ENCODE peak calls at places on chromosomes 3 and 15, in six cellular contexts. One of them, this sample, is unnamed.

GRCh38 chr3:34650131-34650530 is 851.7 kb downstream of the PDCD6IP start:
- DNase-seq in endothelial cell of umbilical vein: no peak
- DNase-seq in cardiac fibroblast: no peak
- DNase-seq in progenitor cell of endocrine pancreas: no peak
- DNase-seq in endothelial cell: no peak
- DNase-seq in NB4: no peak
- DNase-seq in this sample: no peak

GRCh38 chr3:49412632-49413337 is 562 bp downstream of the TCTA start:
- DNase-seq in endothelial cell of umbilical vein: no peak
- DNase-seq in cardiac fibroblast: no peak
- DNase-seq in progenitor cell of endocrine pancreas: no peak
- DNase-seq in endothelial cell: no peak
- DNase-seq in NB4: no peak
- DNase-seq in this sample: no peak

GRCh38 chr15:73983211-73983727 is 8.8 kb downstream of the STOML1 start:
- DNase-seq in endothelial cell of umbilical vein: peak; percentile 69
- DNase-seq in cardiac fibroblast: peak; percentile 83
- DNase-seq in progenitor cell of endocrine pancreas: no peak
- DNase-seq in endothelial cell: no peak
- DNase-seq in NB4: no peak
- DNase-seq in this sample: no peak

GRCh38 chr3:70754314-70754713 is 441.9 kb upstream of the MDFIC2 start:
- DNase-seq in endothelial cell of umbilical vein: no peak
- DNase-seq in cardiac fibroblast: peak; percentile 61
- DNase-seq in progenitor cell of endocrine pancreas: no peak
- DNase-seq in endothelial cell: no peak
- DNase-seq in NB4: peak; percentile 1
- DNase-seq in this sample: no peak

GRCh38 chr3:36907911-36908646 is 36.8 kb downstream of the TRANK1 start:
- DNase-seq in endothelial cell of umbilical vein: peak; percentile 90
- DNase-seq in cardiac fibroblast: peak; percentile 80
- DNase-seq in progenitor cell of endocrine pancreas: no peak
- DNase-seq in endothelial cell: peak; percentile 7
- DNase-seq in NB4: peak; percentile 72
- DNase-seq in this sample: no peak

GRCh38 chr15:50929062-50929461 is 20.6 kb downstream of the AP4E1 start:
- DNase-seq in endothelial cell of umbilical vein: no peak
- DNase-seq in cardiac fibroblast: no peak
- DNase-seq in progenitor cell of endocrine pancreas: no peak
- DNase-seq in endothelial cell: no peak
- DNase-seq in NB4: no peak
- DNase-seq in this sample: no peak

GRCh38 chr15:79088426-79089205 is 2.0 kb downstream of the RASGRF1 start:
- DNase-seq in endothelial cell of umbilical vein: no peak
- DNase-seq in cardiac fibroblast: no peak
- DNase-seq in progenitor cell of endocrine pancreas: no peak
- DNase-seq in endothelial cell: no peak
- DNase-seq in NB4: no peak
- DNase-seq in this sample: no peak

GRCh38 chr15:57025264-57025939 is 107.0 kb downstream of the TCF12 start:
- DNase-seq in endothelial cell of umbilical vein: no peak
- DNase-seq in cardiac fibroblast: peak; percentile 73
- DNase-seq in progenitor cell of endocrine pancreas: no peak
- DNase-seq in endothelial cell: no peak
- DNase-seq in NB4: peak; percentile 65
- DNase-seq in this sample: no peak

GRCh38 chr3:142863010-142863787 is 25.7 kb downstream of the PCOLCE2 start:
- DNase-seq in endothelial cell of umbilical vein: no peak
- DNase-seq in cardiac fibroblast: peak; percentile 25
- DNase-seq in progenitor cell of endocrine pancreas: no peak
- DNase-seq in endothelial cell: no peak
- DNase-seq in NB4: peak; percentile 57
- DNase-seq in this sample: no peak

GRCh38 chr15:71252036-71252898 is 137.0 kb downstream of the THSD4 start:
- DNase-seq in endothelial cell of umbilical vein: peak; percentile 58
- DNase-seq in cardiac fibroblast: peak; percentile 52
- DNase-seq in progenitor cell of endocrine pancreas: no peak
- DNase-seq in endothelial cell: no peak
- DNase-seq in NB4: no peak
- DNase-seq in this sample: no peak

GRCh38 chr3:185717627-185718330 is 107.1 kb downstream of the IGF2BP2 start:
- DNase-seq in endothelial cell of umbilical vein: peak; percentile 27
- DNase-seq in cardiac fibroblast: no peak
- DNase-seq in progenitor cell of endocrine pancreas: no peak
- DNase-seq in endothelial cell: no peak
- DNase-seq in NB4: no peak
- DNase-seq in this sample: no peak

GRCh38 chr3:24853685-24854341 is 359.2 kb upstream of the THRB start:
- DNase-seq in endothelial cell of umbilical vein: no peak
- DNase-seq in cardiac fibroblast: no peak
- DNase-seq in progenitor cell of endocrine pancreas: no peak
- DNase-seq in endothelial cell: no peak
- DNase-seq in NB4: no peak
- DNase-seq in this sample: no peak

GRCh38 chr3:128553560-128553959 is 60.6 kb upstream of the GATA2 start:
- DNase-seq in endothelial cell of umbilical vein: peak; percentile 39
- DNase-seq in cardiac fibroblast: peak; percentile 25
- DNase-seq in progenitor cell of endocrine pancreas: no peak
- DNase-seq in endothelial cell: no peak
- DNase-seq in NB4: no peak
- DNase-seq in this sample: no peak

GRCh38 chr15:75328493-75329314 is 7.2 kb upstream of the COMMD4 start:
- DNase-seq in endothelial cell of umbilical vein: no peak
- DNase-seq in cardiac fibroblast: no peak
- DNase-seq in progenitor cell of endocrine pancreas: no peak
- DNase-seq in endothelial cell: no peak
- DNase-seq in NB4: no peak
- DNase-seq in this sample: no peak

GRCh38 chr15:85777291-85778106 is 17.2 kb downstream of the KLHL25 start:
- DNase-seq in endothelial cell of umbilical vein: no peak
- DNase-seq in cardiac fibroblast: no peak
- DNase-seq in progenitor cell of endocrine pancreas: no peak
- DNase-seq in endothelial cell: no peak
- DNase-seq in NB4: no peak
- DNase-seq in this sample: no peak

GRCh38 chr15:60003243-60004018 is 680 bp upstream of the FOXB1 start:
- DNase-seq in endothelial cell of umbilical vein: no peak
- DNase-seq in cardiac fibroblast: no peak
- DNase-seq in progenitor cell of endocrine pancreas: no peak
- DNase-seq in endothelial cell: no peak
- DNase-seq in NB4: no peak
- DNase-seq in this sample: no peak

GRCh38 chr3:184505053-184505452 is 56.5 kb upstream of the EPHB3 start:
- DNase-seq in endothelial cell of umbilical vein: no peak
- DNase-seq in cardiac fibroblast: peak; percentile 6
- DNase-seq in progenitor cell of endocrine pancreas: no peak
- DNase-seq in endothelial cell: no peak
- DNase-seq in NB4: no peak
- DNase-seq in this sample: no peak

GRCh38 chr3:54071596-54071995 is 50.8 kb upstream of the CACNA2D3 start:
- DNase-seq in endothelial cell of umbilical vein: no peak
- DNase-seq in cardiac fibroblast: no peak
- DNase-seq in progenitor cell of endocrine pancreas: no peak
- DNase-seq in endothelial cell: no peak
- DNase-seq in NB4: no peak
- DNase-seq in this sample: no peak

GRCh38 chr3:64161481-64161952 is 63.7 kb downstream of the PRICKLE2 start:
- DNase-seq in endothelial cell of umbilical vein: no peak
- DNase-seq in cardiac fibroblast: no peak
- DNase-seq in progenitor cell of endocrine pancreas: no peak
- DNase-seq in endothelial cell: no peak
- DNase-seq in NB4: no peak
- DNase-seq in this sample: no peak

GRCh38 chr3:37466660-37467359 is 292.4 kb upstream of the LRRFIP2 start:
- DNase-seq in endothelial cell of umbilical vein: no peak
- DNase-seq in cardiac fibroblast: no peak
- DNase-seq in progenitor cell of endocrine pancreas: no peak
- DNase-seq in endothelial cell: no peak
- DNase-seq in NB4: no peak
- DNase-seq in this sample: no peak

GRCh38 chr15:90364251-90364650 is 12.2 kb downstream of the ZNF774 start:
- DNase-seq in endothelial cell of umbilical vein: peak; percentile 27
- DNase-seq in cardiac fibroblast: peak; percentile 83
- DNase-seq in progenitor cell of endocrine pancreas: no peak
- DNase-seq in endothelial cell: no peak
- DNase-seq in NB4: no peak
- DNase-seq in this sample: no peak

GRCh38 chr15:56749982-56750381 is 16.7 kb upstream of the ZNF280D start:
- DNase-seq in endothelial cell of umbilical vein: no peak
- DNase-seq in cardiac fibroblast: peak; percentile 60
- DNase-seq in progenitor cell of endocrine pancreas: no peak
- DNase-seq in endothelial cell: no peak
- DNase-seq in NB4: no peak
- DNase-seq in this sample: no peak

GRCh38 chr3:18445421-18446066 is 20.4 kb upstream of the SATB1 start:
- DNase-seq in endothelial cell of umbilical vein: no peak
- DNase-seq in cardiac fibroblast: no peak
- DNase-seq in progenitor cell of endocrine pancreas: no peak
- DNase-seq in endothelial cell: no peak
- DNase-seq in NB4: peak; percentile 51
- DNase-seq in this sample: no peak

GRCh38 chr3:69370156-69370944 is 15.5 kb downstream of the FRMD4B start:
- DNase-seq in endothelial cell of umbilical vein: peak; percentile 66
- DNase-seq in cardiac fibroblast: peak; percentile 27
- DNase-seq in progenitor cell of endocrine pancreas: no peak
- DNase-seq in endothelial cell: no peak
- DNase-seq in NB4: peak; percentile 2
- DNase-seq in this sample: no peak

GRCh38 chr3:187265461-187265955 is 26.0 kb downstream of the MASP1 start:
- DNase-seq in endothelial cell of umbilical vein: peak; percentile 94
- DNase-seq in cardiac fibroblast: no peak
- DNase-seq in progenitor cell of endocrine pancreas: no peak
- DNase-seq in endothelial cell: no peak
- DNase-seq in NB4: no peak
- DNase-seq in this sample: no peak

GRCh38 chr15:82847703-82848102 is 38.3 kb downstream of the WHAMM start:
- DNase-seq in endothelial cell of umbilical vein: no peak
- DNase-seq in cardiac fibroblast: no peak
- DNase-seq in progenitor cell of endocrine pancreas: no peak
- DNase-seq in endothelial cell: no peak
- DNase-seq in NB4: no peak
- DNase-seq in this sample: no peak

GRCh38 chr3:45552031-45552772 is 42.3 kb upstream of the LIMD1 start:
- DNase-seq in endothelial cell of umbilical vein: no peak
- DNase-seq in cardiac fibroblast: no peak
- DNase-seq in progenitor cell of endocrine pancreas: no peak
- DNase-seq in endothelial cell: no peak
- DNase-seq in NB4: no peak
- DNase-seq in this sample: no peak

GRCh38 chr3:197458179-197458707 is 97.5 kb downstream of the BDH1 start:
- DNase-seq in endothelial cell of umbilical vein: no peak
- DNase-seq in cardiac fibroblast: no peak
- DNase-seq in progenitor cell of endocrine pancreas: no peak
- DNase-seq in endothelial cell: no peak
- DNase-seq in NB4: peak; percentile 54
- DNase-seq in this sample: no peak

GRCh38 chr3:123745184-123745855 is 138.8 kb downstream of the MYLK start:
- DNase-seq in endothelial cell of umbilical vein: peak; percentile 35
- DNase-seq in cardiac fibroblast: peak; percentile 48
- DNase-seq in progenitor cell of endocrine pancreas: no peak
- DNase-seq in endothelial cell: no peak
- DNase-seq in NB4: peak; percentile 20
- DNase-seq in this sample: no peak

DNA sequence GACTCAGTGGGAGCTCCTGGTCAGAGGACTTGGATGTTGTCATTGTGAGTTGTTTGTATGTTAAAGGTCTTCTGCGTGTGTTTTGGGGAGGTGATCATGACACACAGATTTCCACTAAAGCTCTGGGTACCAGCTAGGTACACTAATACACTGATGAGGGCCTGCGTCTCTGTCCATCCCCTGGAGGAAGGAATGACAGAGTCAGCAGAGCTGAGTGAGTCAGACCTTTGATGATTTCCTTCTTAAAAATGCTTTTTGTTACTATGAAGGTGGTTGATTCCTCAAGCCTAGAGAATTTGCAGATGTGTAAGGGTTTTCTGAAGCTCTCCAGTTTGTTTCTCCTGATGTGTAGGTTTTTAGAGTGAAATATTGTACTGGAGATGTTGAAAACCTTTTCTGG is 424.1 kb upstream of the TPM1 start:
- DNase-seq in endothelial cell of umbilical vein: no peak
- DNase-seq in cardiac fibroblast: peak; percentile 88
- DNase-seq in progenitor cell of endocrine pancreas: no peak
- DNase-seq in endothelial cell: no peak
- DNase-seq in NB4: no peak
- DNase-seq in this sample: no peak
- TF ChIP-seq CTCF in endothelial cell of umbilical vein: no peak
- TF ChIP-seq CTCF in cardiac fibroblast: peak; percentile 61
- TF ChIP-seq CTCF in progenitor cell of endocrine pancreas: no peak
- TF ChIP-seq CTCF in endothelial cell: no peak
- TF ChIP-seq CTCF in NB4: no peak
- TF ChIP-seq CTCF in this sample: no peak

GRCh38 chr3:116453676-116454346 is 8.5 kb upstream of the LSAMP start:
- DNase-seq in endothelial cell of umbilical vein: no peak
- DNase-seq in cardiac fibroblast: peak; percentile 12
- DNase-seq in progenitor cell of endocrine pancreas: no peak
- DNase-seq in endothelial cell: no peak
- DNase-seq in NB4: no peak
- DNase-seq in this sample: no peak
- TF ChIP-seq CTCF in endothelial cell of umbilical vein: no peak
- TF ChIP-seq CTCF in cardiac fibroblast: no peak
- TF ChIP-seq CTCF in progenitor cell of endocrine pancreas: peak; percentile 43
- TF ChIP-seq CTCF in endothelial cell: no peak
- TF ChIP-seq CTCF in NB4: no peak
- TF ChIP-seq CTCF in this sample: peak; percentile 61

DNA sequence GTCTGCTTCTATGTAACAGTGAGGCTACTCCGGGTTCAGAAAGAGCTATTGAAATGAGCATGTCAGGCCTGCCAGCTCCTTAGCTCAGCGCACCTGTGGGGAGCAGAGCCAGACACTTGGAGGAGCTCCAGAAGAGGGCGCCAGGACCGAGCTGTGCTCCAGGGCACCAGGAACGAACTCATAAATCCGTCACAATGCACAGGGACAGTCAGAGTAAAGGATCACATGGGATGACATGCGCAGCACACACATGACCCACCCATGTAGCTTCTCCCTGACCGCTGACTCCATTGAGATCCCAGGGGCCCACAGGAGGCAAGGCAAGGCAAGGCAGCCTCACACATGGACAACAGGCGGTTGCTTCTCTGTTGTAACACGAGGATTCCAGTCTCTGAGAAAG is 26.0 kb upstream of the GNB5 start:
- DNase-seq in endothelial cell of umbilical vein: no peak
- DNase-seq in cardiac fibroblast: no peak
- DNase-seq in progenitor cell of endocrine pancreas: no peak
- DNase-seq in endothelial cell: peak; percentile 23
- DNase-seq in NB4: peak; percentile 35
- DNase-seq in this sample: no peak
- TF ChIP-seq CTCF in endothelial cell of umbilical vein: peak; percentile 3
- TF ChIP-seq CTCF in cardiac fibroblast: peak; percentile 3
- TF ChIP-seq CTCF in progenitor cell of endocrine pancreas: peak; percentile 36
- TF ChIP-seq CTCF in endothelial cell: no peak
- TF ChIP-seq CTCF in NB4: peak; percentile 33
- TF ChIP-seq CTCF in this sample: peak; percentile 29

DNA sequence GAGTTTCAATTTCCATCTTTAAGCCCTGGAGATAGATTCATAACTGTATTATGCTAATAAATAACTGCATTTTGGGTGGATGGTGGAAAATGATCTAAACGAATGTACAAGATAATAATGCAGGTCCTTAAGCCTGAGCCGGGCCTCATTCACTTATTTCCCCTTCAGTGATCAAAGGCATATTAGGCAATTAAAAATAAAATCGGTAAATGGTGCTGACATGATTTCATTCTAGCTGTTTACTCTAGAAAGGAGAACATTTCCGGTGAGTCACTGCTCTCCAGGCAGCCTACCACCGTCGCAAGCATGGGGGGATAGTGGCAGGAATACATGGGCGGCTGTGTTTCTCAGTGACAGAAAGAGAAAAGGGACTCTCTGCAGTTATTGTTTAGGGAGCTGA is 58.3 kb upstream of the SLC24A5 start:
- DNase-seq in endothelial cell of umbilical vein: peak; percentile 33
- DNase-seq in cardiac fibroblast: peak; percentile 10
- DNase-seq in progenitor cell of endocrine pancreas: no peak
- DNase-seq in endothelial cell: no peak
- DNase-seq in NB4: no peak
- DNase-seq in this sample: no peak
- TF ChIP-seq CTCF in endothelial cell of umbilical vein: no peak
- TF ChIP-seq CTCF in cardiac fibroblast: no peak
- TF ChIP-seq CTCF in progenitor cell of endocrine pancreas: no peak
- TF ChIP-seq CTCF in endothelial cell: no peak
- TF ChIP-seq CTCF in NB4: no peak
- TF ChIP-seq CTCF in this sample: no peak